ENCODE peak calls at places on chromosomes 11 and 22, in eight cellular contexts. K, X, M, Z, Y, C, A and H are unnamed samples.

GRCh38 chr11:116931206-116931953 is 94.0 kb upstream of the APOA1 start:
- DNase-seq in K (peak; percentile 42), A (no peak), X (peak; percentile 13), M (no peak), Y (peak; percentile 80), C (peak; percentile 26), Z (no peak), H (no peak)

GRCh38 chr11:114925591-114925990 is 247.3 kb downstream of the NXPE2 start:
- DNase-seq in K (no peak), A (no peak), M (no peak), Y (no peak), X (no peak), Z (no peak), C (no peak), H (no peak)

GRCh38 chr22:20039683-20040325 is 18.9 kb downstream of the TANGO2 start:
- DNase-seq in Y (no peak), X (no peak), Z (no peak), C (no peak), M (no peak), A (no peak), K (no peak), H (no peak)

GRCh38 chr11:1747753-1748466 is 2.5 kb downstream of the IFITM10 start:
- DNase-seq in A (no peak), M (no peak), Z (no peak), C (no peak), K (no peak), Y (peak; percentile 48), X (no peak), H (peak; percentile 84)

GRCh38 chr11:32571039-32571438 is 12.6 kb upstream of the EIF3M start:
- DNase-seq in Y (no peak), A (no peak), Z (no peak), C (no peak), M (no peak), K (no peak), X (no peak), H (no peak)

GRCh38 chr22:22702159-22702873 is 57.9 kb downstream of the GGTLC2 start:
- DNase-seq in Z (no peak), C (no peak), K (no peak), M (no peak), X (no peak), A (no peak), Y (no peak), H (peak; percentile 29)

GRCh38 chr11:1557904-1558831 is 13.9 kb downstream of the DUSP8 start:
- DNase-seq in C (no peak), Z (peak; percentile 81), X (peak; percentile 85), M (no peak), K (peak; percentile 77), A (no peak), Y (no peak), H (peak; percentile 85)

GRCh38 chr11:116230453-116230852 is 542.3 kb downstream of the BUD13 start:
- DNase-seq in K (no peak), Z (no peak), C (no peak), Y (no peak), A (no peak), M (no peak), X (no peak), H (no peak)

GRCh38 chr11:70270877-70271634 is 566 bp downstream of the PPFIA1 start:
- DNase-seq in K (peak; percentile 36), M (no peak), A (no peak), Y (peak; percentile 53), X (peak; percentile 50), C (peak; percentile 62), Z (peak; percentile 51), H (peak; percentile 50)

GRCh38 chr11:74494916-74495315 is 1.4 kb upstream of the LIPT2 start:
- DNase-seq in C (no peak), K (no peak), M (no peak), X (no peak), Z (no peak), A (no peak), Y (no peak), H (no peak)

GRCh38 chr11:73218106-73218829 is at the start of gene P2RY2:
- DNase-seq in C (no peak), M (peak; percentile 43), X (no peak), A (peak; percentile 31), K (peak; percentile 85), Y (peak; percentile 52), Z (peak; percentile 81), H (peak; percentile 84)

GRCh38 chr22:23204125-23204488 is 23.8 kb downstream of the BCR start:
- DNase-seq in Z (no peak), C (no peak), X (no peak), M (no peak), Y (no peak), A (no peak), K (no peak), H (no peak)

GRCh38 chr22:19810381-19811141 is 44.1 kb downstream of the GNB1L start:
- DNase-seq in K (no peak), A (no peak), C (no peak), Z (peak; percentile 7), X (peak; percentile 55), M (peak; percentile 39), Y (no peak), H (peak; percentile 20)

GRCh38 chr22:17114173-17114957 is 6.8 kb downstream of the TMEM121B start:
- DNase-seq in X (no peak), Z (no peak), M (no peak), Y (no peak), K (no peak), A (no peak), C (no peak), H (no peak)

GRCh38 chr22:37896181-37896592 is 9.9 kb upstream of the MICALL1 start:
- DNase-seq in K (peak; percentile 29), C (no peak), Y (peak; percentile 95), Z (no peak), X (no peak), M (no peak), A (no peak), H (no peak)

GRCh38 chr22:24703101-24703500 is 71.4 kb downstream of the PIWIL3 start:
- DNase-seq in K (peak; percentile 65), Z (peak; percentile 57), Y (peak; percentile 6), X (peak; percentile 57), C (peak; percentile 11), A (no peak), M (peak; percentile 22), H (peak; percentile 71)

GRCh38 chr11:22807855-22808558 is 21.6 kb downstream of the SVIP start:
- DNase-seq in Y (no peak), C (no peak), M (no peak), Z (no peak), K (no peak), A (no peak), X (no peak), H (no peak)

GRCh38 chr11:19872526-19873135 is 160.0 kb downstream of the NAV2 start:
- DNase-seq in A (no peak), Z (no peak), X (no peak), M (no peak), C (no peak), Y (peak; percentile 78), K (no peak), H (no peak)

GRCh38 chr11:108369064-108369463 is 98.3 kb downstream of the C11orf65 start:
- DNase-seq in Z (no peak), C (no peak), X (no peak), K (no peak), M (no peak), A (no peak), Y (no peak), H (no peak)

GRCh38 chr11:47786373-47786772 is 19.2 kb upstream of the FNBP4 start:
- DNase-seq in A (no peak), X (peak; percentile 11), C (no peak), Z (no peak), K (peak; percentile 69), Y (no peak), M (no peak), H (peak; percentile 27)

GRCh38 chr11:894575-895201 is 15.9 kb downstream of the CHID1 start:
- DNase-seq in Y (no peak), M (no peak), K (no peak), C (no peak), Z (no peak), X (no peak), A (no peak), H (no peak)

DNA sequence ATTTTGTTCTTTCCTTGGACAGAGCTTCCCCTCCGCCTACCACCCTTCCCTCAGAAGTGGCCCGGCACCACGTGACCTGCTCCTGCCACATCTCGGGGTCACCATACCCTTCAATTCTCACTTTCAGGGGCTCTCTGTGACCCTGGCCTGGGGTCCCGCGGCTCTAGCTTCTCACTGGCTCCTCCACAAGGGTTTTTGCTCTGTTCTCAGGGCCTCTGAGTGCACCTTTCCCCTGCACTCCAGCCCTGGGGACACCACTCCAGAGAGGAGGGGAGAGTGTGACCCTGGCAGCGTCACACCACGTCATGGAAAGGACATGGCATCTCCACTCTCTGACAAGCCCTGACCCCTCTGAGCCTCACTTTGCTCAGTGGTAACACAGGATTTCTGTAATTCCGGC is 17.4 kb downstream of the POU2F3 start:
- DNase-seq in C (no peak), M (no peak), Y (no peak), A (no peak), Z (no peak), X (no peak), K (no peak), H (no peak)
- H3K27me3 ChIP-seq in C (peaks cover 51% of the 10 kb centered on the region), M (no peaks in the 10 kb centered on the region), Y (no peaks in the 10 kb centered on the region), A (no peaks in the 10 kb centered on the region), Z (no peaks in the 10 kb centered on the region), X (peaks cover 26% of the 10 kb centered on the region), K (peaks cover 55% of the 10 kb centered on the region), H (peaks cover 2% of the 10 kb centered on the region)

GRCh38 chr11:64909653-64910343 is 7.2 kb downstream of the ATG2A start:
- DNase-seq in Z (no peak), K (no peak), Y (no peak), X (no peak), A (no peak), M (no peak), C (no peak), H (no peak)
- H3K36me3 ChIP-seq in Z (no peaks in the 10 kb centered on the region), K (peaks cover 97% of the 10 kb centered on the region), Y (peaks cover 6% of the 10 kb centered on the region), X (peaks cover 21% of the 10 kb centered on the region), A (peaks cover 9% of the 10 kb centered on the region), M (no peaks in the 10 kb centered on the region), C (peaks cover 89% of the 10 kb centered on the region), H (peaks cover 93% of the 10 kb centered on the region)

GRCh38 chr11:96167233-96167632 is 175.8 kb downstream of the MAML2 start:
- DNase-seq in C (no peak), K (no peak), M (no peak), X (no peak), A (no peak), Z (no peak), Y (no peak), H (no peak)
- H3K27ac ChIP-seq in C (no peak overlapping the region), K (no peak overlapping the region), M (no peak overlapping the region), X (no peak overlapping the region), A (no peak overlapping the region), Z (no peak overlapping the region), Y (no peak overlapping the region), H (no peak overlapping the region)

GRCh38 chr11:61581931-61582330 is 1.1 kb upstream of the SYT7 start:
- DNase-seq in K (no peak), Y (no peak), M (no peak), A (no peak), Z (no peak), C (no peak), X (no peak), H (no peak)

GRCh38 chr11:61580292-61580888 is 486 bp downstream of the SYT7 start:
- DNase-seq in M (no peak), A (no peak), Y (no peak), K (no peak), Z (peak; percentile 40), X (no peak), C (no peak), H (no peak)

GRCh38 chr11:61579398-61580291 is 1.2 kb downstream of the SYT7 start:
- DNase-seq in K (no peak), Y (no peak), Z (no peak), C (no peak), A (no peak), M (no peak), X (no peak), H (no peak)

GRCh38 chr11:61578819-61579218 is 2.1 kb downstream of the SYT7 start:
- DNase-seq in X (no peak), K (no peak), A (no peak), Y (no peak), M (no peak), Z (no peak), C (no peak), H (no peak)

GRCh38 chr11:61581030-61581928 is at the start of gene SYT7:
- DNase-seq in K (peak; percentile 96), X (peak; percentile 97), M (peak; percentile 95), A (peak; percentile 96), Y (peak; percentile 96), Z (peak; percentile 98), C (peak; percentile 96), H (peak; percentile 96)
- H3K27me3 ChIP-seq in K (peaks cover 9% of the 10 kb centered on the region), X (peaks cover 12% of the 10 kb centered on the region), M (no peaks in the 10 kb centered on the region), A (no peaks in the 10 kb centered on the region), Y (peaks cover 12% of the 10 kb centered on the region), Z (peaks cover 6% of the 10 kb centered on the region), C (peaks cover 12% of the 10 kb centered on the region), H (peaks cover 5% of the 10 kb centered on the region)